ENCODE peak calls at places on chromosomes 12 and 14, in four cellular contexts. N is Caco-2, C is H1, P is neural progenitor cell. J is an unnamed sample. For H3K9me3 and H3K4me1, the result is how much of the 10 kb centered on the place peaks cover.

GRCh38 chr12:119020377-119021360 is 39.3 kb downstream of the SRRM4 start:
- DNase-seq in N (peak), C (peak), P (peak), J (no peak)

GRCh38 chr12:3777206-3777809 is 24.4 kb upstream of the CRACR2A start:
- DNase-seq in N (peak), C (no peak), P (peak), J (no peak)

GRCh38 chr12:6872073-6873048 is 742 bp downstream of the SPSB2 start:
- DNase-seq in N (peak), C (peak), P (peak), J (peak)

GRCh38 chr14:36514278-36515104 is 5.5 kb downstream of the NKX2-1 start:
- DNase-seq in N (no peak), C (peak), P (peak), J (no peak)

GRCh38 chr14:61429316-61429715 is 107.9 kb downstream of the PRKCH start:
- DNase-seq in N (no peak), C (no peak), P (no peak), J (no peak)

GRCh38 chr12:70543444-70543843 is 93.8 kb downstream of the PTPRB start:
- DNase-seq in N (peak), C (no peak), P (no peak), J (no peak)

GRCh38 chr12:113071427-113072112 is 15.0 kb downstream of the DTX1 start:
- DNase-seq in N (no peak), C (no peak), P (peak), J (no peak)

GRCh38 chr12:104669057-104669770 is 212.5 kb downstream of the CHST11 start:
- DNase-seq in N (no peak), C (no peak), P (peak), J (no peak)

GRCh38 chr12:82363990-82364389 is 5.7 kb downstream of the METTL25 start:
- DNase-seq in N (no peak), C (no peak), P (no peak), J (no peak)

GRCh38 chr12:4148418-4149056 is 125.0 kb upstream of the CCND2 start:
- DNase-seq in N (no peak), C (no peak), P (no peak), J (peak)

GRCh38 chr12:25276199-25276937 is 25.6 kb upstream of the KRAS start:
- DNase-seq in N (peak), C (no peak), P (no peak), J (no peak)

GRCh38 chr14:104316723-104317499 is 178.5 kb downstream of the KIF26A start:
- DNase-seq in N (no peak), C (no peak), P (no peak), J (no peak)

GRCh38 chr14:50828738-50829471 is 2.1 kb downstream of the NIN start:
- DNase-seq in N (no peak), C (no peak), P (peak), J (no peak)

GRCh38 chr12:48340891-48341290 is 9.8 kb downstream of the ZNF641 start:
- DNase-seq in N (no peak), C (no peak), P (no peak), J (no peak)

GRCh38 chr12:56359851-56360767 is at the start of gene STAT2:
- DNase-seq in N (peak), C (peak), P (peak), J (peak)

GRCh38 chr12:59632408-59632807 is 36.6 kb downstream of the SLC16A7 start:
- DNase-seq in N (no peak), C (no peak), P (no peak), J (no peak)

GRCh38 chr12:75389061-75389460 is 1.8 kb upstream of the GLIPR1L2 start:
- DNase-seq in N (no peak), C (no peak), P (no peak), J (no peak)

GRCh38 chr14:103801459-103801858 is 45.9 kb downstream of the PPP1R13B start:
- DNase-seq in N (no peak), C (no peak), P (no peak), J (no peak)

GRCh38 chr14:105067140-105067968 is 2.1 kb upstream of the GPR132 start:
- DNase-seq in N (no peak), C (no peak), P (no peak), J (peak)

GRCh38 chr12:6229823-6230222 is 29.6 kb downstream of the CD9 start:
- DNase-seq in N (peak), C (no peak), P (no peak), J (no peak)

GRCh38 chr14:69079188-69079742 is 73.7 kb downstream of the DCAF5 start:
- DNase-seq in N (no peak), C (no peak), P (no peak), J (no peak)

GRCh38 chr14:64628940-64629403 is 75.3 kb upstream of the PLEKHG3 start:
- DNase-seq in N (no peak), C (no peak), P (no peak), J (no peak)

GRCh38 chr14:36254020-36254614 is 66.3 kb downstream of the MBIP start:
- DNase-seq in N (peak), C (peak), P (peak), J (no peak)

GRCh38 chr12:70619471-70620152 is 17.6 kb downstream of the PTPRB start:
- DNase-seq in N (no peak), C (no peak), P (no peak), J (no peak)

DNA sequence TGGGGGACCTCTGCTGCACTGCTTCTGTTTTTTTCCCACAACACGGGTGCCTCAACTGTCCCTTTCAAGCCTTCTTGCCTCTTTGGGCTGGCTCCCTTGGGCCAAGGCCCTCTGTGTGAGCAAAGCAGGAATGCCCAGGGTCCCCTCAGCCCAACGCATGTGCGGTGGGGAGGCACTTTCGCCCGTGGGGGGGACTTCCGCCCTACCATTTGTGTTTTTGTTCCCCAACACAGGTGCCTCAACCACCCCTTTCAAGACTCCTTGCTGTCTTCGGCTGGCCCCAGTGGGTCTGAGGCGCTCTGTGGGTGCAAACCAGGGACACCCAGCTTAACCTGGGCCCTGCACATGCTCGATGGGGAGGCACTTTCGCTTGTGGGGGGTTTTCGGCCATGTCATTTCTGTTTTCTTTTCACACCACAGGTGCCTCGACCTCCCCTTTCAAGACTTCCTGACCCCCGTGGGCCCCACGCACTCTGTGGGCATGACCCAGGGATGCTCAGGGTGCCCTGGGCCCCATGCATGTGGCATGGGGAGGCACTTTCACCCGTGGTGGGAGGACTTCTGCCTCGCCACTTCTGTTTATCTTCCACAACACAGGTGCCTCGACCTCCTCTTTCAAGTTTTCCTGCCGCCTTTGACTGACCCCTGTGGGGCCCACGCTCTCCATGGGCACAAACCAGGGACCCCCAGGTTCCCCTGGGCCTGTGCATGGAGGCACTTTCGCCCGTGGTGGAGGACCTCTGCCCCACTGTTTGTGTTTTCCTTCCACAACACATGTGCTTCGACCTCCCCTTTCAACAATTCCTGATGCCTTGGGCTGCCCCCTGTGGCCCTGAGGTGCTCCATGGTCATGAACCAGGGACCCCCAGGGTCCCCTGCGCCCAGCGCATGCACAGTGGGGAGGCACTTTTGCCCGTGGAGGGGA is 365.7 kb downstream of the ALG10 start:
- DNase-seq in N (no peak), C (no peak), P (no peak), J (no peak)
- H3K9me3 ChIP-seq in N (under half), C (half or more), P (under half), J (under half)

DNA sequence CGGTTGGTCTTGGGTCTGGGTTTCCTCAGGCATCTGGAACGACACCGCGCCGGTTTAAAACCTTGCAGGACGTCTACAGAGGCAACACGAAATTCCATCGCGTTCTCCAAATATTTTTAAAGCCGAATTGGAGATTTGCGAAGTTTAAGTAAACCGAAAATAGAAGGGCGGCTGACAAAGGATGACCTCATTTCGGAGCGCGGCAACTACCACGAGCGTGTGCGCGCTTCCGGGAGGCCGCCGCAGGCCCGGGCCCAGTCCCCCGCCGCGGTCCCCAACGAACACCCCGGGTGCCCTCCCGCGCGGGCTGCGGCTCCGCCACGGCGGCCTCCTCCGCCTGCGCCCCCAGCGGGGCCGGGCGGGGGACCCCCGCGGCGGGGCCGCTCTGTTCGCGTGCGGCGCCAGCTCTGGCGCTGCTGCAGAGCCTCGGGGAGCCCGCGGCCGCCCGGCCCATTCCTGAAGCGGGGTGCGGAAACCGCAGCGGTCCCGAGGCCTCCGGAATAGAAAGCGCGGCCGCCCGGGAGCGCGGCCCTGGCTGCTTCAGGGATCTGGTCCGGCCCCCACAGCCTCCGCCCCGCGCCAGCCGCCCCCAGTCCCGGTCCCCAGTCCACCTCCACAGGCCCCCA is 385 bp downstream of the HSP90AA1 start:
- DNase-seq in N (peak), C (no peak), P (no peak), J (peak)
- H3K4me3 ChIP-seq in N (peak), C (peak), P (peak), J (peak)

GRCh38 chr12:124554429-124555029 is 12.9 kb downstream of the NCOR2 start:
- DNase-seq in N (no peak), C (no peak), P (no peak), J (no peak)
- H3K4me1 ChIP-seq in N (under half), C (under half), P (under half), J (under half)

GRCh38 chr12:31906581-31907286 is 52.5 kb upstream of the RESF1 start:
- DNase-seq in N (no peak), C (no peak), P (no peak), J (no peak)
- H3K9me3 ChIP-seq in N (half or more), C (under half), P (under half), J (under half)

J was measured in effector memory CD4-positive, alpha-beta T cell.